ENCODE peak calls at places on chromosomes 5 and 9, in six cellular contexts. One of them, this sample, is unnamed.
A peak's percentile ranks its signal among the peaks of the same experiment; 100 is the strongest.

GRCh38 chr9:131473891-131474290 is 28.8 kb upstream of the POMT1 start:
- DNase-seq in hepatocyte: no peak
- DNase-seq in SK-N-SH: no peak
- DNase-seq in GM12878: no peak
- DNase-seq in endothelial cell of umbilical vein: no peak
- DNase-seq in OCI-LY7: no peak
- DNase-seq in this sample: no peak

GRCh38 chr9:78314953-78315870 is 18.3 kb downstream of the PSAT1 start:
- DNase-seq in hepatocyte: no peak
- DNase-seq in SK-N-SH: no peak
- DNase-seq in GM12878: no peak
- DNase-seq in endothelial cell of umbilical vein: peak; percentile 50
- DNase-seq in OCI-LY7: no peak
- DNase-seq in this sample: no peak

GRCh38 chr5:482021-482420 is 39.0 kb downstream of the EXOC3 start:
- DNase-seq in hepatocyte: no peak
- DNase-seq in SK-N-SH: no peak
- DNase-seq in GM12878: no peak
- DNase-seq in endothelial cell of umbilical vein: no peak
- DNase-seq in OCI-LY7: no peak
- DNase-seq in this sample: no peak

GRCh38 chr5:117800261-117800660 is 1188.1 kb downstream of the DTWD2 start:
- DNase-seq in hepatocyte: peak; percentile 22
- DNase-seq in SK-N-SH: no peak
- DNase-seq in GM12878: no peak
- DNase-seq in endothelial cell of umbilical vein: no peak
- DNase-seq in OCI-LY7: no peak
- DNase-seq in this sample: no peak

GRCh38 chr5:39209924-39210323 is 9.4 kb downstream of the FYB1 start:
- DNase-seq in hepatocyte: no peak
- DNase-seq in SK-N-SH: no peak
- DNase-seq in GM12878: no peak
- DNase-seq in endothelial cell of umbilical vein: no peak
- DNase-seq in OCI-LY7: no peak
- DNase-seq in this sample: no peak

GRCh38 chr5:85334-85995 is 6.5 kb upstream of the PLEKHG4B start:
- DNase-seq in hepatocyte: no peak
- DNase-seq in SK-N-SH: no peak
- DNase-seq in GM12878: no peak
- DNase-seq in endothelial cell of umbilical vein: no peak
- DNase-seq in OCI-LY7: no peak
- DNase-seq in this sample: no peak

GRCh38 chr9:131731237-131731995 is 8.5 kb downstream of the RAPGEF1 start:
- DNase-seq in hepatocyte: no peak
- DNase-seq in SK-N-SH: no peak
- DNase-seq in GM12878: no peak
- DNase-seq in endothelial cell of umbilical vein: peak; percentile 24
- DNase-seq in OCI-LY7: peak; percentile 48
- DNase-seq in this sample: no peak

GRCh38 chr5:88394531-88395185 is 126.0 kb upstream of the TMEM161B start:
- DNase-seq in hepatocyte: no peak
- DNase-seq in SK-N-SH: no peak
- DNase-seq in GM12878: no peak
- DNase-seq in endothelial cell of umbilical vein: no peak
- DNase-seq in OCI-LY7: no peak
- DNase-seq in this sample: no peak

GRCh38 chr9:109092587-109092986 is 27.2 kb downstream of the TMEM245 start:
- DNase-seq in hepatocyte: no peak
- DNase-seq in SK-N-SH: no peak
- DNase-seq in GM12878: no peak
- DNase-seq in endothelial cell of umbilical vein: no peak
- DNase-seq in OCI-LY7: no peak
- DNase-seq in this sample: no peak
- H3K79me2 ChIP-seq in hepatocyte: peaks cover 84% of the 10 kb centered on the region
- H3K79me2 ChIP-seq in SK-N-SH: peaks cover 87% of the 10 kb centered on the region
- H3K79me2 ChIP-seq in GM12878: peaks cover 12% of the 10 kb centered on the region
- H3K79me2 ChIP-seq in endothelial cell of umbilical vein: peaks cover 34% of the 10 kb centered on the region
- H3K79me2 ChIP-seq in OCI-LY7: peaks cover 45% of the 10 kb centered on the region
- H3K79me2 ChIP-seq in this sample: peaks cover 56% of the 10 kb centered on the region

GRCh38 chr5:54180616-54181015 is 129.8 kb downstream of the ARL15 start:
- DNase-seq in hepatocyte: no peak
- DNase-seq in SK-N-SH: no peak
- DNase-seq in GM12878: no peak
- DNase-seq in endothelial cell of umbilical vein: no peak
- DNase-seq in OCI-LY7: no peak
- DNase-seq in this sample: peak; percentile 88

GRCh38 chr5:54184797-54185196 is 125.6 kb downstream of the ARL15 start:
- DNase-seq in hepatocyte: peak; percentile 14
- DNase-seq in SK-N-SH: no peak
- DNase-seq in GM12878: no peak
- DNase-seq in endothelial cell of umbilical vein: peak; percentile 45
- DNase-seq in OCI-LY7: no peak
- DNase-seq in this sample: no peak

GRCh38 chr5:54186912-54187445 is 123.4 kb downstream of the ARL15 start:
- DNase-seq in hepatocyte: no peak
- DNase-seq in SK-N-SH: no peak
- DNase-seq in GM12878: no peak
- DNase-seq in endothelial cell of umbilical vein: no peak
- DNase-seq in OCI-LY7: no peak
- DNase-seq in this sample: peak; percentile 17

GRCh38 chr5:54187694-54188093 is 122.7 kb downstream of the ARL15 start:
- DNase-seq in hepatocyte: no peak
- DNase-seq in SK-N-SH: no peak
- DNase-seq in GM12878: no peak
- DNase-seq in endothelial cell of umbilical vein: no peak
- DNase-seq in OCI-LY7: no peak
- DNase-seq in this sample: no peak

GRCh38 chr5:54186108-54186507 is 124.3 kb downstream of the ARL15 start:
- DNase-seq in hepatocyte: no peak
- DNase-seq in SK-N-SH: no peak
- DNase-seq in GM12878: no peak
- DNase-seq in endothelial cell of umbilical vein: no peak
- DNase-seq in OCI-LY7: no peak
- DNase-seq in this sample: no peak
- TF ChIP-seq CTCF in hepatocyte: no peak
- TF ChIP-seq CTCF in SK-N-SH: no peak
- TF ChIP-seq CTCF in GM12878: no peak
- TF ChIP-seq CTCF in endothelial cell of umbilical vein: no peak
- TF ChIP-seq CTCF in OCI-LY7: no peak
- TF ChIP-seq CTCF in this sample: no peak

DNA sequence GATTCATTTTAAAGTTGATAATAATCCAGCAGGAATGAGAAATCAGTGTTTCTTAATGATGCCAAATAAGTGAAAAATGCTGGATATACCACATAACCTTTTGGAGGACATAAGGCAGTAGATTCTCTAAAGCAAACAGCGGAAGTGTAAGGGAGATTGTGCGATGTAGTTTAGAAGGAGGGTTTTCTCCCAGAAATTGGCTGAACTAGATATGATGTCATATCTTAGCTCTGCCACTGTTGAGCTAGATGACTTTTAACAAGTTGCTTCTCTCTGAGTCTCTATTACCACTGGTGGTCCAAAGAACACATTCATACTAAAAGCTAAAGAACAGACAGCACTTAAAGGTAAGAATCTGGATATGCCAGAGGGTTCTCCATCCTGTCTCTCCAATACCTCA is 107.0 kb downstream of the NR6A1 start:
- DNase-seq in hepatocyte: no peak
- DNase-seq in SK-N-SH: no peak
- DNase-seq in GM12878: no peak
- DNase-seq in endothelial cell of umbilical vein: no peak
- DNase-seq in OCI-LY7: no peak
- DNase-seq in this sample: no peak
- H3K79me2 ChIP-seq in hepatocyte: peaks cover 91% of the 10 kb centered on the region
- H3K79me2 ChIP-seq in SK-N-SH: peaks cover 90% of the 10 kb centered on the region
- H3K79me2 ChIP-seq in GM12878: peaks cover 74% of the 10 kb centered on the region
- H3K79me2 ChIP-seq in endothelial cell of umbilical vein: peaks cover 80% of the 10 kb centered on the region
- H3K79me2 ChIP-seq in OCI-LY7: peaks cover 69% of the 10 kb centered on the region
- H3K79me2 ChIP-seq in this sample: peaks cover 94% of the 10 kb centered on the region

DNA sequence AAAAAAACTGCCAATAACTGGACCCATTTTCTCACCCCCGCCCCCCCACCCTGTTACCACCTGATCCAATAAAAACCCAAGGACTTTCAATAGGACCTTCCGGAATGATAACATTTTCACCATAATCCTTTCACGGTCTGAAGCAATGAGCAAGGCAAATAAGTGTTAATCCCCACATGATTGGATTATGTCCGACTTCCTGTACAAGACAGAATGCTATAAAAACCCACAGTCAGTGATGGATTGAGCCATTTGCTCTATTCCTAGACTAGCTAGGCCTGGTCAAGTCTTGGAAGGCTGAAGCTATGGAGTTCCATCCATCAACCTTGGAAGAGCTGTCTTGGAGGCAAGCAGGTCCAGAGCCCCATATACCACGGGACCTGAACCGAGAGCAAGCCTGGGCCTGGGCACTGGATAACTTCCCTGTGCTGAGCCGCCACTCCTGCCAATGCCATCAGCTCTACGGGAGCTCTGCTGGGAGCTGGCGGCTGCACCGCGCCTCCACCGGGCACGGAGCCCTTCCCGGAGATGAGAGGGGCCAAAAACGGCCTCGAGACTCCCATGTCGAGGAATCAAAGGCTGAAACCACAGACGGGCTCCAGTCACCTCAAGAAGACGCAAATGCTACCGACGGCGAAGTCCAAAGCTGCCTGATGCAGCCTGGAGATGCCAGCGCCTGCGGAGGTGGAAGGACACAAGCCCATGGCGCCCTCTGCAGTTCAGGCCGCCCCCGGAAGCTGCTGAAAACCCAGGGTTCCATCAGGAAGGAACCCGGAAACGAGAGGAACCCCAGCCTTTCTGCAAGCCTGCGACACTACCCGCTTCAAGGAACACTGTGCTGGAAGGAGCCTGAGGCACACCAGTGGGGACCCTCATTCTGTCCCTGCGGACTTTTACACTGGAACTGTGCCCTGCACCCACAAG is 69.2 kb downstream of the ANXA2R start:
- DNase-seq in hepatocyte: no peak
- DNase-seq in SK-N-SH: no peak
- DNase-seq in GM12878: no peak
- DNase-seq in endothelial cell of umbilical vein: no peak
- DNase-seq in OCI-LY7: no peak
- DNase-seq in this sample: peak; percentile 18
- TF ChIP-seq CTCF in hepatocyte: no peak
- TF ChIP-seq CTCF in SK-N-SH: peak; percentile 57
- TF ChIP-seq CTCF in GM12878: no peak
- TF ChIP-seq CTCF in endothelial cell of umbilical vein: no peak
- TF ChIP-seq CTCF in OCI-LY7: peak; percentile 16
- TF ChIP-seq CTCF in this sample: peak; percentile 31

DNA sequence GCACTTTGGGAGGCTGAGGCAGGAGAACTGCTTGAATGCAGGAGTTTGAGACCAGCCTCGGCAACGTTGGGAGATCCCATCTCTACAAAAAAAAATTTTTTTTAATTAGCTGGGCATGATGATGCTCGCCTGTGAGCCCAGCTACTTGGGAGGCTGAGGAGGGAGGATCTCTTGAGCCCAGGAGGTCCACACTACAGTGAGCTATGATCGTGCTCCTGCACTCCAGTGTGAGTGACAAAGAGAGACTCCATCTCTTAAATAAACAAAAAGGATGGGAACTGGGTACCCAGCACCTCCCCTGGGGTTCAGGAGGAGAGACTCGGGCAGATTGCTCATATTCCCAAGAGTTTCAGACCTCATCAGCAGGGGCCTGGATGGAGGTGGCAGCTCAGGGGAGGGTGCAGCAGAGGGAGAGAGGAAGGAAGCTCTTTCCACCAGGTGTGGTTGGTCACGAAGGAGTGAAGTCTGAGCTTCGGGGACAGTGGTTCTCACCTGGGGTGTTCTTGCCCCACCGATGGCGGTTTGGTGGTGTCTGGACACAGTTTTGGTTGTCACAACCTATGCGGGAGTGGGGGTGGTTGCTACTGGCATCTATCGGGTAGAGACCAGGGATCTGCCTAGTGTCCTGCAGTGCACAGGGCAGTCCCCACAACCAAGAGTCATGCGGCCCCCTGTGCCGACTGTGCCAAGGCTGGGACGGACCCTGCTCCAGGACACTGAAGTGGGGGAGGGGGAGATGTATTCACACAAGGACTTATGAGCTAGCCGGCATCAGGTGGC is 72.7 kb downstream of the ANKRD33B start:
- DNase-seq in hepatocyte: no peak
- DNase-seq in SK-N-SH: no peak
- DNase-seq in GM12878: no peak
- DNase-seq in endothelial cell of umbilical vein: no peak
- DNase-seq in OCI-LY7: no peak
- DNase-seq in this sample: no peak
- H3K79me2 ChIP-seq in hepatocyte: no peaks in the 10 kb centered on the region
- H3K79me2 ChIP-seq in SK-N-SH: peaks cover 5% of the 10 kb centered on the region
- H3K79me2 ChIP-seq in GM12878: peaks cover 65% of the 10 kb centered on the region
- H3K79me2 ChIP-seq in endothelial cell of umbilical vein: no peaks in the 10 kb centered on the region
- H3K79me2 ChIP-seq in OCI-LY7: no peaks in the 10 kb centered on the region
- H3K79me2 ChIP-seq in this sample: no peaks in the 10 kb centered on the region

GRCh38 chr5:55187370-55187769 is 14.4 kb upstream of the CDC20B start:
- DNase-seq in hepatocyte: peak; percentile 9
- DNase-seq in SK-N-SH: no peak
- DNase-seq in GM12878: no peak
- DNase-seq in endothelial cell of umbilical vein: peak; percentile 27
- DNase-seq in OCI-LY7: peak; percentile 13
- DNase-seq in this sample: peak; percentile 8
- TF ChIP-seq CTCF in hepatocyte: peak; percentile 32
- TF ChIP-seq CTCF in SK-N-SH: peak; percentile 31
- TF ChIP-seq CTCF in GM12878: no peak
- TF ChIP-seq CTCF in endothelial cell of umbilical vein: no peak
- TF ChIP-seq CTCF in OCI-LY7: peak; percentile 63
- TF ChIP-seq CTCF in this sample: peak; percentile 48

GRCh38 chr5:73672130-73672529 is 46.1 kb downstream of the ARHGEF28 start:
- DNase-seq in hepatocyte: no peak
- DNase-seq in SK-N-SH: no peak
- DNase-seq in GM12878: no peak
- DNase-seq in endothelial cell of umbilical vein: no peak
- DNase-seq in OCI-LY7: no peak
- DNase-seq in this sample: no peak

GRCh38 chr5:73678807-73679206 is 52.8 kb downstream of the ARHGEF28 start:
- DNase-seq in hepatocyte: no peak
- DNase-seq in SK-N-SH: no peak
- DNase-seq in GM12878: no peak
- DNase-seq in endothelial cell of umbilical vein: no peak
- DNase-seq in OCI-LY7: no peak
- DNase-seq in this sample: no peak

GRCh38 chr5:73673161-73673591 is 47.2 kb downstream of the ARHGEF28 start:
- DNase-seq in hepatocyte: peak; percentile 67
- DNase-seq in SK-N-SH: no peak
- DNase-seq in GM12878: no peak
- DNase-seq in endothelial cell of umbilical vein: peak; percentile 91
- DNase-seq in OCI-LY7: no peak
- DNase-seq in this sample: no peak

GRCh38 chr5:73678322-73678740 is 52.3 kb downstream of the ARHGEF28 start:
- DNase-seq in hepatocyte: peak; percentile 75
- DNase-seq in SK-N-SH: no peak
- DNase-seq in GM12878: no peak
- DNase-seq in endothelial cell of umbilical vein: no peak
- DNase-seq in OCI-LY7: no peak
- DNase-seq in this sample: no peak

GRCh38 chr5:73674669-73675004 is 48.6 kb downstream of the ARHGEF28 start:
- DNase-seq in hepatocyte: no peak
- DNase-seq in SK-N-SH: no peak
- DNase-seq in GM12878: no peak
- DNase-seq in endothelial cell of umbilical vein: no peak
- DNase-seq in OCI-LY7: no peak
- DNase-seq in this sample: no peak
- H3K79me2 ChIP-seq in hepatocyte: no peaks in the 10 kb centered on the region
- H3K79me2 ChIP-seq in SK-N-SH: peaks cover 24% of the 10 kb centered on the region
- H3K79me2 ChIP-seq in GM12878: no peaks in the 10 kb centered on the region
- H3K79me2 ChIP-seq in endothelial cell of umbilical vein: peaks cover 89% of the 10 kb centered on the region
- H3K79me2 ChIP-seq in OCI-LY7: no peaks in the 10 kb centered on the region
- H3K79me2 ChIP-seq in this sample: no peaks in the 10 kb centered on the region

This sample was measured in neural progenitor cell.